ENCODE peak calls at places on chromosomes 5 and 9, in four cellular contexts. M is MM.1S, F is pancreas, Q is fibroblast of lung. O is an unnamed sample.

GRCh38 chr5:154196955-154197652 is 6.6 kb downstream of the GALNT10 start:
- DNase-seq in M (peak), F (no peak), Q (peak), O (no peak)

GRCh38 chr9:118059520-118060278 is 355.5 kb downstream of the TLR4 start:
- DNase-seq in M (peak), F (no peak), Q (peak), O (no peak)

GRCh38 chr5:180526265-180526664 is 32.1 kb downstream of the CNOT6 start:
- DNase-seq in M (no peak), F (no peak), Q (no peak), O (no peak)

GRCh38 chr9:99826579-99826978 is 4.9 kb downstream of the NR4A3 start:
- DNase-seq in M (no peak), F (no peak), Q (no peak), O (no peak)

GRCh38 chr9:120617637-120617979 is 37.6 kb upstream of the CDK5RAP2 start:
- DNase-seq in M (no peak), F (no peak), Q (peak), O (no peak)

GRCh38 chr5:176714067-176714466 is 66.8 kb downstream of the TSPAN17 start:
- DNase-seq in M (no peak), F (no peak), Q (peak), O (no peak)

GRCh38 chr9:16899611-16900010 is 29.1 kb upstream of the BNC2 start:
- DNase-seq in M (no peak), F (no peak), Q (peak), O (no peak)

GRCh38 chr5:173710528-173710927 is 94.1 kb upstream of the BOD1 start:
- DNase-seq in M (no peak), F (no peak), Q (no peak), O (no peak)

GRCh38 chr5:151822141-151822540 is 50.4 kb downstream of the G3BP1 start:
- DNase-seq in M (no peak), F (no peak), Q (no peak), O (no peak)

GRCh38 chr5:150624334-150625163 is 15.9 kb upstream of the SYNPO start:
- DNase-seq in M (no peak), F (peak), Q (no peak), O (no peak)

GRCh38 chr9:136058801-136059302 is 36.2 kb downstream of the NACC2 start:
- DNase-seq in M (no peak), F (peak), Q (no peak), O (no peak)

GRCh38 chr5:127804886-127805426 is 101.8 kb downstream of the CCDC192 start:
- DNase-seq in M (no peak), F (no peak), Q (peak), O (no peak)

GRCh38 chr5:34900660-34901059 is 14.6 kb downstream of the RAD1 start:
- DNase-seq in M (no peak), F (no peak), Q (no peak), O (no peak)

GRCh38 chr5:178590141-178590923 is at the start of gene COL23A1:
- DNase-seq in M (no peak), F (peak), Q (peak), O (peak)

GRCh38 chr5:169941542-169941941 is 38.8 kb downstream of the INSYN2B start:
- DNase-seq in M (no peak), F (no peak), Q (no peak), O (no peak)

GRCh38 chr5:18091758-18092157 is 457.5 kb downstream of the TAF11L14 start:
- DNase-seq in M (no peak), F (no peak), Q (no peak), O (no peak)

GRCh38 chr5:37975531-37975930 is 135.7 kb upstream of the GDNF start:
- DNase-seq in M (no peak), F (no peak), Q (peak), O (no peak)

GRCh38 chr9:134130503-134131375 is 5.1 kb upstream of the WDR5 start:
- DNase-seq in M (no peak), F (peak), Q (peak), O (peak)

GRCh38 chr5:132067451-132067850 is 6.1 kb upstream of the CSF2 start:
- DNase-seq in M (no peak), F (peak), Q (no peak), O (no peak)

GRCh38 chr9:132447346-132447745 is 37.3 kb downstream of the CFAP77 start:
- DNase-seq in M (no peak), F (no peak), Q (no peak), O (no peak)

GRCh38 chr9:136729144-136729543 is 13.6 kb downstream of the LCN10 start:
- DNase-seq in M (no peak), F (no peak), Q (no peak), O (no peak)

GRCh38 chr9:120876842-120877240 is at the start of gene PHF19:
- DNase-seq in M (peak), F (peak), Q (peak), O (peak)

GRCh38 chr5:61089351-61089750 is 72.9 kb downstream of the SMIM15 start:
- DNase-seq in M (no peak), F (no peak), Q (no peak), O (no peak)

GRCh38 chr9:16248816-16249215 is 621.7 kb downstream of the BNC2 start:
- DNase-seq in M (no peak), F (no peak), Q (no peak), O (no peak)

GRCh38 chr5:17860660-17861315 is 226.5 kb downstream of the TAF11L14 start:
- DNase-seq in M (no peak), F (no peak), Q (peak), O (no peak)

GRCh38 chr5:142235050-142235797 is 89.6 kb downstream of the SPRY4 start:
- DNase-seq in M (no peak), F (no peak), Q (peak), O (no peak)

GRCh38 chr9:124716795-124717194 is 54.3 kb downstream of the NR6A1 start:
- DNase-seq in M (no peak), F (no peak), Q (peak), O (no peak)

GRCh38 chr5:77292026-77292757 is 81.7 kb downstream of the PDE8B start:
- DNase-seq in M (no peak), F (no peak), Q (peak), O (no peak)

GRCh38 chr5:9197881-9198260 is 348.0 kb downstream of the SEMA5A start:
- DNase-seq in M (peak), F (no peak), Q (peak), O (no peak)

GRCh38 chr9:34577635-34578240 is 11.8 kb downstream of the CNTFR start:
- DNase-seq in M (no peak), F (no peak), Q (no peak), O (no peak)
- H3K4me3 ChIP-seq in M (no peak), F (no peak), Q (no peak), O (peak)

DNA sequence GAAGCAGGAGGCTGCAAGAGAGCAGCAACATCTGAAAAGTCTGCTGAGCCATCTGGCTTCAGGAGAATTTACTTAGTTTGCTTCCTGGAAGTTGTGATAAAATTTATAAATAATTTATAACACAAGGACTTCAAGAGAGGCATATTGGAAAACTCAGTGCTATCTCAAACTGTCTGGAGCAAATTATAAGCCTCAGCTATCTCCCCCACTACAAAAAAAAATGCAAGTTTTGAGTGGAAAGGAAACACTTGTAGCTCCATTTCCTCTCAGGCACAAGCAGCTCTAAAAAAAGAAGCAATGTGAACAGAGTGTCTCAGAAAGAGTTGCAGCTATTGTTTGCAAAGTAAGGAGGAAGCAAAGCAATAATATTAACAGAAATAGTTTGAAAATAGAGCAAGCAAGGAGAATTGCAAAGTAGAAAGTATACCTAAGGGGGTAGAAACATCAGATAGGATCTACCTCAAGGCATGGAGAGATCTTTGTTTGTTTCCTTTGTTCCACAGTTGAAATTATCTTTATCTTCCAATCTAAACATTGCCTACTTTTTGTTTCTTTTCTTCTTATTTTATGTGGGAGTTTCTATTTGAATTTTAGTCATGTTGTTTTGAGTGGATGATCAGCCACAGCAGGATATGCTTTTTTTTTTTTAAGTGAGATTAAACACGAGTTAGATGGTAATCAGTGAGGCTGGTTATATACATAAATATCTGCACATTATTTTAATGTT is 56.0 kb upstream of the IL6ST start:
- DNase-seq in M (peak), F (no peak), Q (no peak), O (no peak)
- H3K27ac ChIP-seq in M (peak), F (peak), Q (no peak), O (peak)

GRCh38 chr9:72365525-72366256 is 683 bp upstream of the ZFAND5 start:
- DNase-seq in M (peak), F (peak), Q (peak), O (peak)
- TF ChIP-seq CTCF in M (peak), F (no peak), Q (no peak), O (no peak)

DNA sequence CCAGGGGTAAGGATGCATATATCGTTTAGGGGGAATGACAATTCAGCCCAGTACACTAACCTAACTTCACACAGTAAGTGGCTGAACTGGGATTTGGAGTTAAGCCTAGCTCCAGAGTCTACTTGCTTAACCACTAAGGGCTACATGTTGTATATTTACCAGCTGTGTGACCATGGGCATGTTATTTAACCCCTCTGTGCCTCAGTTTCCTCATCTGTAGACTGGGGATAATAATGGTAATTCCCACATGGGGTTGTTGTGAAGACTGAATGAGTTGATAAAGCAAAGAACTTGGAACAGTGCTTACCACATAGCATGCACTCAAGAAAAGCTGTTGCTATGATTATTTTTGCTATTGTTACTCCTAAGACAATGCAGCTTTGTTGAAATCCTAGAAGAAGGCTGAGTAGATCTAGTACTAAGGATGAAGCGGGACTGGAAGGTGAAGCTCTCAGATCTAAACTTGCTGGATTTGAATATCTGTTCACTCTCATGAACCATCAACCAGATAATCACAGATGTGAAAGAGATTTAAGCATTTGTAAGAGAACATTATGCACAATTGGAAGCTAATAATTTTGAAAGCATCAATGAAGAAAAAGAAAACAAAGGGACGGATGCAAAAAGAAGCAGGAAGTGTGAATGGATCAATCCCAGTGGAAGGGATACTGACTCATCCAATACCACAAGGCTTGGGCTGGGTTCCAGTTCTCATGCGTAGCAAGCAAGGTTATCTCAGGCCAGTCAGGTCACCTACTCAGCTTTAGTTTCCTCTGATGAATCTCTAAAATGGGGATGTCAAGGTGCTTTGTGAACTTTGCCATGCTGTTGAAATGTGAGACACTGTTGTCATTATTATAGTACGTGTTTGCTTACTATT is 78.5 kb upstream of the TBC1D2 start:
- DNase-seq in M (no peak), F (no peak), Q (peak), O (no peak)
- H3K4me3 ChIP-seq in M (no peak), F (no peak), Q (no peak), O (no peak)

GRCh38 chr5:89086687-89087086 is 203.7 kb upstream of the MEF2C start:
- DNase-seq in M (no peak), F (no peak), Q (no peak), O (no peak)
- H3K27ac ChIP-seq in M (no peak), F (no peak), Q (no peak), O (no peak)

DNA sequence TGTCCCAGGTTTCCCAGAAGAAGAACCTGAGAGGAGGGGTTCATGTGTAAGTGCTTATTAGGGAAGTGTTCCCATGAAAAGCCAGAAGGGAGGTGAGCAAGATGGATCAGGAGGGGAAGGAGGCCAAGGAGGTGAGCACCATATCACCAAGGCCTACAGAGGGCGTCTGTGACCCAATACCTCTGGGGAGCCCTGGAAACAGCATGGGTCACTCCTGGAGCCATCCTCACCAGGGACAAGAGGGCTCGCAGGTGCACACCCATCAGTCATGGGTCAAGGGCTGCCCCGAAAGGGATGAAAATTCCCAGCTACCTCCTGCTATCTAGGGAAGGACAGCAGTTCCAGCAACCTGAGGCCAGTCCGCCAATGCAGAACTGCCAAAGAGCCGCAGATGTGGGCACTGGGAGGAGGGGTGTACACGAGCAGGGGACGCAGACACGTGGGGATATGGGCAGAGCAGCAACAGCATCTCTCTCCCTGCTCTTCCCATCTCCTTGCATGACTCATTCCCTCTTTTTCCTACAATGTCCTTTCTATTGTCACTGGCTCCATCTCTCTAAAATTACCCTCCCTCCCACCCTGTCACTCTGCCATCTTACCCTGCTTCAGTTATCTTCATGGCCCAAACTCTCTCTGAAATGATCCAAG is 167.6 kb upstream of the FSTL4 start:
- DNase-seq in M (no peak), F (no peak), Q (no peak), O (no peak)
- TF ChIP-seq CTCF in M (peak), F (no peak), Q (no peak), O (no peak)

GRCh38 chr9:22241611-22242010 is 205.0 kb upstream of the DMRTA1 start:
- DNase-seq in M (no peak), F (no peak), Q (no peak), O (no peak)

GRCh38 chr9:22237497-22238363 is 208.9 kb upstream of the DMRTA1 start:
- DNase-seq in M (peak), F (no peak), Q (peak), O (no peak)

GRCh38 chr9:22238809-22239684 is 207.6 kb upstream of the DMRTA1 start:
- DNase-seq in M (peak), F (no peak), Q (peak), O (no peak)

GRCh38 chr9:22240619-22241018 is 206.0 kb upstream of the DMRTA1 start:
- DNase-seq in M (peak), F (no peak), Q (peak), O (no peak)

GRCh38 chr9:22241024-22241423 is 205.6 kb upstream of the DMRTA1 start:
- DNase-seq in M (no peak), F (no peak), Q (peak), O (no peak)
- H3K4me3 ChIP-seq in M (no peak), F (no peak), Q (no peak), O (no peak)

DNA sequence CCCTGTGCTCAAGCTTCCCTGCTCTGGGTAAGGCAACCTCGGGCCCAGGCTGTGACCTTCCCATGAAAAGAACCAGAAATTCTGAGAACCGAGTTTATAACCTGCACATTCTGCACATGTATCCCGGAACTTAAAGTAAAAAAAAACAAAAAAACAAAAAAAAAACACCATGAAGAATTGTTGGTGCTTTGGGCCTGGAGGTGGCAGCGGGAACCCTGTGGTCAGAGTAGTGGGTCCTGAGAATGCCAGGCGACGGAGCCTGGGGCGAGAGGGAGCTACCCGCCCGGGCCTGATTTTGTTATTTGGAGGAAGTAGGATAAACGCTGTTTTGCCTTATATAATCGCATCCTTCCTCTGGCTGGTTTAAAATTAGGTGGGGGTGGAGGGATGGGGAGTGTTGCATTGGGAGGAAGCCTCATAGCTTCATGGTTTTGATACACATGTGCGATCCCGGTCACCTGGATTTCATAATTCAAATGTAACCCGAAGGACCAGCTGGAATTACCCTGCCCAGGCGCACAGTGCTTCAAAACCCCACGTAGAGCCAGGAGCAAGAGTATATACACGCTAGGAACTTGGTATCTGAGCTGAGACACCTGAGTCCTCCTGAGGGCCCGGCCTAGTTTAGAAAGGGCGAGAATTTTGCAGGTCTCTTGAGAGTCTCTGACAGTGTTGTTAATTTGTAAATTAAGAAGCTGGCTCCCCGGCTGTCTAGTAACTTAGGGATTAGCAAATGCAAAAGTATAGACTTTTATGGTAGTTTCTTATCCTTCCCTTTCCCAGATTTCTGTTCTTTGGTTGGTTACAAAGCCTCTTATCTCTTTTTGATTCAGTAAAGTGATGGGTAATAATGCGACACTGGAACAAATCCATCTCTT is 2.8 kb downstream of the MSX2 start:
- DNase-seq in M (no peak), F (no peak), Q (no peak), O (no peak)
- H3K27ac ChIP-seq in M (no peak), F (no peak), Q (no peak), O (no peak)

DNA sequence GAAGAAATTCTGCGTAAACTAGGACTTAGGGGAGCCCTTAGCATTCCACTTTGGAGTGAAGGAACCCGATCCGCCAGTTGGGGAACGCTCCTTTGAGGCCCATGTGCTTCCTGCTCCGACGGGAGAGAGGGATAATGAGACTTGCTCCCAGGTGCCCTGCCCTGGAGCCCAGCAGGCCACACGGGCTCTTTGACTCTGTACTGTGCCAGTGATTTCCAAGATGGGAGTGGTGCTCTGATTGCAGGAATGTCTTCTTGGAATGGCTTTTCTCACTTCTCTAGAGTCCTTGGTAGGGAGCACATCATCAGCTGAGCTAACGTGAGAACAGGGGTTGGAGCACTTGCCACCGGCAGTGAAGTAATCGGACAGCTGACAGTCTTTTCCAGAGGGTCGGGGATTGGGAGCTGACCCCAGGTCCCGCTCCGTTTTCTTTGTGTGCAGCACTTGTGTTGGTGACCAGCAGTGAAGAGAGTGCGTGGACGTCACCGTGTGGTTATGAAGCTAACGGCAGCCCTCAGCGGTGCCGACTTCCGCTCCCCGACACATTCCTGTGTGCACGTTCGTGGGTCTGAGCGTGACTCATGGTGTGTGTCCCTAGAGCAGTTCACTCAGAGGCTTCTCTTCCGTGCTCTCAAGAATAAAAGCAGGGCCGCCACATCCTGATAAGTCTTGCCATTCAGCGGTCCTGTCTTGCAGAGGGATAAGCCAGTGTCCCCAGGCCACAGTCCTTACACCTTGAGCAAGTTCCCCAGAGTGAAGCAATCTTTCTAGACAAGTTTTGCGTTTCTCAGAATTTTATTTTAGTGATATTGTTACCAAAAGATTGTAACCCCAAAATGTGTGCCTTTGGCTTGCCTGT is 25.6 kb downstream of the ABL1 start:
- DNase-seq in M (no peak), F (no peak), Q (peak), O (peak)
- TF ChIP-seq CTCF in M (no peak), F (no peak), Q (peak), O (peak)

O was measured in heart right ventricle.